ENCODE peak calls at places on chromosome 2, in four cellular contexts. Z is KBM-7; M is effector memory CD8-positive, alpha-beta T cell; S is GM12878. B is an unnamed sample.

GRCh38 chr2:132632000-132632649 is 37.9 kb downstream of the LYPD1 start:
- DNase-seq in Z (no peak), M (no peak), S (no peak), B (no peak)

GRCh38 chr2:239400000-239400831 is 604 bp downstream of the HDAC4 start:
- DNase-seq in Z (no peak), M (no peak), S (no peak), B (no peak)

GRCh38 chr2:25954199-25954752 is 28.0 kb downstream of the KIF3C start:
- DNase-seq in Z (no peak), M (no peak), S (no peak), B (no peak)

GRCh38 chr2:69934614-69934908 is 19.7 kb downstream of the MXD1 start:
- DNase-seq in Z (no peak), M (no peak), S (no peak), B (no peak)

GRCh38 chr2:174664084-174664759 is 66.6 kb upstream of the WIPF1 start:
- DNase-seq in Z (no peak), M (no peak), S (no peak), B (no peak)

GRCh38 chr2:216850665-216851327 is 9.1 kb downstream of the TNP1 start:
- DNase-seq in Z (no peak), M (no peak), S (no peak), B (no peak)

GRCh38 chr2:101858246-101858645 is 133.5 kb upstream of the IL1R2 start:
- DNase-seq in Z (no peak), M (no peak), S (no peak), B (no peak)

GRCh38 chr2:119482481-119483394 is 41.5 kb downstream of the SCTR start:
- DNase-seq in Z (peak; percentile 8), M (no peak), S (no peak), B (no peak)

GRCh38 chr2:151051584-151052220 is 210.0 kb downstream of the RBM43 start:
- DNase-seq in Z (peak; percentile 54), M (no peak), S (no peak), B (peak; percentile 25)

GRCh38 chr2:191571163-191571769 is 106.7 kb upstream of the NABP1 start:
- DNase-seq in Z (peak; percentile 91), M (no peak), S (no peak), B (no peak)

GRCh38 chr2:113198790-113199612 is 25.2 kb downstream of the PSD4 start:
- DNase-seq in Z (no peak), M (peak; percentile 32), S (no peak), B (peak; percentile 10)

GRCh38 chr2:108184421-108184820 is 55.3 kb upstream of the SULT1C3 start:
- DNase-seq in Z (no peak), M (no peak), S (no peak), B (no peak)

GRCh38 chr2:98952971-98953370 is 16.9 kb upstream of the CRACDL start:
- DNase-seq in Z (no peak), M (no peak), S (no peak), B (no peak)

GRCh38 chr2:235587202-235587601 is 93.4 kb downstream of the AGAP1 start:
- DNase-seq in Z (no peak), M (no peak), S (no peak), B (no peak)

GRCh38 chr2:54839526-54840255 is 116.2 kb downstream of the EML6 start:
- DNase-seq in Z (no peak), M (no peak), S (no peak), B (no peak)

GRCh38 chr2:74882299-74882687 is 48.4 kb downstream of the HK2 start:
- DNase-seq in Z (no peak), M (no peak), S (no peak), B (no peak)

GRCh38 chr2:16127958-16128357 is 187.6 kb downstream of the MYCN start:
- DNase-seq in Z (no peak), M (no peak), S (no peak), B (no peak)

GRCh38 chr2:240898108-240898730 is 2.3 kb upstream of the MAB21L4 start:
- DNase-seq in Z (no peak), M (no peak), S (no peak), B (no peak)

GRCh38 chr2:152330235-152330866 is 4.6 kb upstream of the FMNL2 start:
- DNase-seq in Z (no peak), M (no peak), S (no peak), B (no peak)

GRCh38 chr2:240962371-240963064 is 35.9 kb upstream of the SNED1 start:
- DNase-seq in Z (no peak), M (no peak), S (no peak), B (no peak)

GRCh38 chr2:197254776-197255521 is 55.6 kb downstream of the ANKRD44 start:
- DNase-seq in Z (no peak), M (no peak), S (no peak), B (no peak)

GRCh38 chr2:144454466-144455287 is 65.2 kb downstream of the ZEB2 start:
- DNase-seq in Z (no peak), M (no peak), S (no peak), B (no peak)

GRCh38 chr2:66153941-66154340 is 281.0 kb upstream of the MEIS1 start:
- DNase-seq in Z (no peak), M (no peak), S (no peak), B (no peak)

GRCh38 chr2:21103274-21103891 is 20.4 kb upstream of the TDRD15 start:
- DNase-seq in Z (no peak), M (no peak), S (no peak), B (no peak)

GRCh38 chr2:42913280-42913878 is 121.0 kb upstream of the HAAO start:
- DNase-seq in Z (peak; percentile 50), M (no peak), S (no peak), B (no peak)

GRCh38 chr2:236712304-236712703 is 142.7 kb downstream of the ACKR3 start:
- DNase-seq in Z (no peak), M (no peak), S (no peak), B (no peak)

GRCh38 chr2:98454500-98455235 is 10.0 kb downstream of the INPP4A start:
- DNase-seq in Z (peak; percentile 70), M (no peak), S (no peak), B (no peak)

B was measured in NCI-H2029 treated with DMSO at 0.1 percent for 48 hours.